ENCODE peak calls at places on chromosomes 11 and 22, in four cellular contexts. S is CD8-positive, alpha-beta memory T cell; F is NCI-H1092; W is GF-D8. H is an unnamed sample.

GRCh38 chr11:72668645-72669347 is 5.4 kb downstream of the PDE2A start:
- DNase-seq in F (no peak), S (no peak), W (no peak), H (no peak)

GRCh38 chr11:108431370-108431769 is 36.0 kb downstream of the C11orf65 start:
- DNase-seq in S (no peak), W (no peak), F (no peak), H (no peak)

GRCh38 chr11:833849-834311 is 1.1 kb downstream of the CD151 start:
- DNase-seq in F (no peak), S (no peak), W (no peak), H (no peak)

GRCh38 chr11:4611986-4612385 is 4.0 kb upstream of the TRIM68 start:
- DNase-seq in F (no peak), S (no peak), W (no peak), H (no peak)

GRCh38 chr11:130431337-130431773 is 2.9 kb upstream of the ADAMTS8 start:
- DNase-seq in F (peak; percentile 73), W (peak; percentile 34), S (peak; percentile 40), H (peak; percentile 71)

GRCh38 chr11:1838077-1838425 is 730 bp upstream of the TNNI2 start:
- DNase-seq in F (no peak), W (no peak), S (no peak), H (no peak)

GRCh38 chr11:2991477-2992233 is 474 bp downstream of the NAP1L4 start:
- DNase-seq in W (no peak), S (no peak), F (peak; percentile 52), H (peak; percentile 75)

GRCh38 chr11:82719316-82719715 is 14.3 kb downstream of the FAM181B start:
- DNase-seq in F (no peak), S (no peak), W (no peak), H (no peak)

GRCh38 chr11:94731921-94732601 is 36.1 kb upstream of the AMOTL1 start:
- DNase-seq in F (no peak), S (no peak), W (no peak), H (peak; percentile 47)

GRCh38 chr22:30889268-30889995 is 79.1 kb downstream of the MORC2 start:
- DNase-seq in W (no peak), F (no peak), S (no peak), H (no peak)

GRCh38 chr11:12329169-12329568 is 48.2 kb upstream of the PARVA start:
- DNase-seq in F (no peak), S (no peak), W (no peak), H (no peak)

GRCh38 chr11:92342886-92343285 is 118.3 kb downstream of the FAT3 start:
- DNase-seq in S (no peak), W (no peak), F (no peak), H (no peak)

GRCh38 chr11:68267881-68268240 is 3.9 kb downstream of the C11orf24 start:
- DNase-seq in F (no peak), W (no peak), S (no peak), H (no peak)

GRCh38 chr22:26516503-26516902 is 4.2 kb upstream of the TFIP11 start:
- DNase-seq in S (no peak), W (peak; percentile 51), F (no peak), H (no peak)

GRCh38 chr11:72079776-72080325 is 491 bp downstream of the NUMA1 start:
- DNase-seq in W (no peak), F (no peak), S (no peak), H (no peak)

GRCh38 chr11:65781152-65781961 is 581 bp upstream of the AP5B1 start:
- DNase-seq in S (no peak), W (no peak), F (no peak), H (peak; percentile 65)

GRCh38 chr22:41021655-41022454 is 70.5 kb upstream of the EP300 start:
- DNase-seq in W (peak; percentile 47), S (peak; percentile 58), F (no peak), H (peak; percentile 81)

GRCh38 chr11:64146036-64146943 is 19.6 kb downstream of the MACROD1 start:
- DNase-seq in S (peak; percentile 46), W (no peak), F (no peak), H (peak; percentile 80)

GRCh38 chr11:86596861-86597632 is 75.4 kb downstream of the ME3 start:
- DNase-seq in W (no peak), S (no peak), F (no peak), H (no peak)

GRCh38 chr11:100830978-100831732 is 144.1 kb downstream of the ARHGAP42 start:
- DNase-seq in S (no peak), W (no peak), F (no peak), H (peak; percentile 38)

GRCh38 chr11:107176148-107177105 is 158.2 kb upstream of the GUCY1A2 start:
- DNase-seq in S (no peak), W (no peak), F (no peak), H (no peak)

GRCh38 chr11:10575999-10576398 is 7.5 kb upstream of the LYVE1 start:
- DNase-seq in W (no peak), F (no peak), S (no peak), H (no peak)

GRCh38 chr11:61868601-61869476 is 22.5 kb downstream of the FADS3 start:
- DNase-seq in S (no peak), F (no peak), W (no peak), H (no peak)

GRCh38 chr22:41915035-41915782 is at the start of gene SHISA8:
- DNase-seq in F (peak; percentile 54), S (peak; percentile 59), W (no peak), H (peak; percentile 64)

GRCh38 chr22:45970709-45971388 is 6.1 kb downstream of the WNT7B start:
- DNase-seq in S (no peak), W (no peak), F (no peak), H (no peak)

GRCh38 chr11:120238968-120239620 is 846 bp upstream of the POU2F3 start:
- DNase-seq in F (no peak), S (no peak), W (no peak), H (no peak)

GRCh38 chr11:122162095-122162494 is 46.1 kb upstream of the BLID start:
- DNase-seq in F (no peak), S (no peak), W (no peak), H (no peak)

GRCh38 chr11:94545641-94546470 is 2.1 kb downstream of the FUT4 start:
- DNase-seq in F (no peak), S (no peak), W (peak; percentile 48), H (no peak)

GRCh38 chr11:2534131-2534956 is 89.5 kb downstream of the KCNQ1 start:
- DNase-seq in F (no peak), S (no peak), W (no peak), H (no peak)

GRCh38 chr11:126589492-126589803 is 234.0 kb downstream of the ST3GAL4 start:
- DNase-seq in S (no peak), W (no peak), F (no peak), H (no peak)

H was measured in AG08396.